ENCODE peak calls at places on chromosomes 1 and 21, in eight cellular contexts. One of them, this sample, is unnamed.

GRCh38 chr1:232968396-232968795 is 18.0 kb downstream of the NTPCR start:
- DNase-seq in fibroblast of mammary gland: no peak
- DNase-seq in cardiac muscle cell: no peak
- DNase-seq in IMR-90: no peak
- DNase-seq in keratinocyte: no peak
- DNase-seq in Panc1: no peak
- DNase-seq in left ventricle myocardium inferior: no peak
- DNase-seq in ovary: no peak
- DNase-seq in this sample: no peak

GRCh38 chr1:247360116-247360898 is 28.6 kb upstream of the ZNF496 start:
- DNase-seq in cardiac muscle cell: no peak
- DNase-seq in fibroblast of mammary gland: peak
- DNase-seq in keratinocyte: no peak
- DNase-seq in left ventricle myocardium inferior: no peak
- DNase-seq in ovary: no peak
- DNase-seq in IMR-90: no peak
- DNase-seq in Panc1: no peak
- DNase-seq in this sample: no peak

GRCh38 chr1:228363686-228364067 is 43.0 kb downstream of the TRIM11 start:
- DNase-seq in Panc1: no peak
- DNase-seq in IMR-90: no peak
- DNase-seq in cardiac muscle cell: no peak
- DNase-seq in left ventricle myocardium inferior: peak
- DNase-seq in keratinocyte: no peak
- DNase-seq in ovary: peak
- DNase-seq in fibroblast of mammary gland: no peak
- DNase-seq in this sample: no peak

GRCh38 chr1:94395748-94396309 is 22.4 kb upstream of the ABCD3 start:
- DNase-seq in keratinocyte: no peak
- DNase-seq in ovary: no peak
- DNase-seq in left ventricle myocardium inferior: no peak
- DNase-seq in fibroblast of mammary gland: no peak
- DNase-seq in cardiac muscle cell: no peak
- DNase-seq in Panc1: no peak
- DNase-seq in IMR-90: no peak
- DNase-seq in this sample: no peak

GRCh38 chr1:28886731-28887417 is 27.5 kb upstream of the EPB41 start:
- DNase-seq in fibroblast of mammary gland: peak
- DNase-seq in left ventricle myocardium inferior: peak
- DNase-seq in IMR-90: peak
- DNase-seq in keratinocyte: peak
- DNase-seq in cardiac muscle cell: peak
- DNase-seq in ovary: peak
- DNase-seq in Panc1: no peak
- DNase-seq in this sample: peak

GRCh38 chr21:18832081-18832670 is 428.6 kb upstream of the TMPRSS15 start:
- DNase-seq in keratinocyte: no peak
- DNase-seq in ovary: no peak
- DNase-seq in fibroblast of mammary gland: no peak
- DNase-seq in Panc1: no peak
- DNase-seq in left ventricle myocardium inferior: no peak
- DNase-seq in cardiac muscle cell: no peak
- DNase-seq in IMR-90: no peak
- DNase-seq in this sample: no peak

GRCh38 chr1:116508984-116509980 is 61.5 kb downstream of the CD58 start:
- DNase-seq in cardiac muscle cell: peak
- DNase-seq in IMR-90: peak
- DNase-seq in Panc1: peak
- DNase-seq in keratinocyte: peak
- DNase-seq in ovary: no peak
- DNase-seq in left ventricle myocardium inferior: no peak
- DNase-seq in fibroblast of mammary gland: peak
- DNase-seq in this sample: peak

GRCh38 chr1:54812801-54813478 is 11.8 kb upstream of the TTC22 start:
- DNase-seq in Panc1: no peak
- DNase-seq in ovary: no peak
- DNase-seq in left ventricle myocardium inferior: no peak
- DNase-seq in cardiac muscle cell: no peak
- DNase-seq in keratinocyte: no peak
- DNase-seq in fibroblast of mammary gland: no peak
- DNase-seq in IMR-90: no peak
- DNase-seq in this sample: peak

GRCh38 chr1:37471345-37472231 is 2.8 kb upstream of the ZC3H12A start:
- DNase-seq in fibroblast of mammary gland: peak
- DNase-seq in left ventricle myocardium inferior: peak
- DNase-seq in ovary: peak
- DNase-seq in keratinocyte: peak
- DNase-seq in IMR-90: peak
- DNase-seq in cardiac muscle cell: peak
- DNase-seq in Panc1: peak
- DNase-seq in this sample: no peak

GRCh38 chr1:27071049-27071416 is 58.4 kb upstream of the TENT5B start:
- DNase-seq in cardiac muscle cell: peak
- DNase-seq in fibroblast of mammary gland: peak
- DNase-seq in ovary: peak
- DNase-seq in IMR-90: peak
- DNase-seq in Panc1: no peak
- DNase-seq in keratinocyte: peak
- DNase-seq in left ventricle myocardium inferior: no peak
- DNase-seq in this sample: no peak

GRCh38 chr1:71743862-71744261 is 538.5 kb downstream of the NEGR1 start:
- DNase-seq in ovary: no peak
- DNase-seq in fibroblast of mammary gland: no peak
- DNase-seq in keratinocyte: no peak
- DNase-seq in cardiac muscle cell: no peak
- DNase-seq in left ventricle myocardium inferior: no peak
- DNase-seq in Panc1: no peak
- DNase-seq in IMR-90: no peak
- DNase-seq in this sample: no peak

GRCh38 chr1:160400646-160401486 is 502 bp downstream of the VANGL2 start:
- DNase-seq in Panc1: no peak
- DNase-seq in keratinocyte: no peak
- DNase-seq in fibroblast of mammary gland: no peak
- DNase-seq in IMR-90: no peak
- DNase-seq in cardiac muscle cell: no peak
- DNase-seq in left ventricle myocardium inferior: no peak
- DNase-seq in ovary: peak
- DNase-seq in this sample: no peak

GRCh38 chr21:18493420-18493819 is 89.8 kb upstream of the TMPRSS15 start:
- DNase-seq in IMR-90: no peak
- DNase-seq in keratinocyte: peak
- DNase-seq in Panc1: no peak
- DNase-seq in left ventricle myocardium inferior: no peak
- DNase-seq in fibroblast of mammary gland: peak
- DNase-seq in ovary: no peak
- DNase-seq in cardiac muscle cell: no peak
- DNase-seq in this sample: no peak

GRCh38 chr1:13813398-13814012 is 113.5 kb downstream of the PRDM2 start:
- DNase-seq in fibroblast of mammary gland: peak
- DNase-seq in IMR-90: no peak
- DNase-seq in ovary: peak
- DNase-seq in keratinocyte: no peak
- DNase-seq in left ventricle myocardium inferior: no peak
- DNase-seq in Panc1: no peak
- DNase-seq in cardiac muscle cell: peak
- DNase-seq in this sample: no peak

GRCh38 chr1:41662061-41662655 is 177.7 kb upstream of the EDN2 start:
- DNase-seq in fibroblast of mammary gland: peak
- DNase-seq in ovary: peak
- DNase-seq in cardiac muscle cell: peak
- DNase-seq in Panc1: no peak
- DNase-seq in keratinocyte: no peak
- DNase-seq in left ventricle myocardium inferior: peak
- DNase-seq in IMR-90: peak
- DNase-seq in this sample: peak
- TF ChIP-seq CTCF in fibroblast of mammary gland: no peak
- TF ChIP-seq CTCF in ovary: no peak
- TF ChIP-seq CTCF in cardiac muscle cell: no peak
- TF ChIP-seq CTCF in Panc1: no peak
- TF ChIP-seq CTCF in keratinocyte: no peak
- TF ChIP-seq CTCF in left ventricle myocardium inferior: no peak
- TF ChIP-seq CTCF in IMR-90: no peak
- TF ChIP-seq CTCF in this sample: no peak

GRCh38 chr1:158806909-158807601 is 24.1 kb upstream of the MNDA start:
- DNase-seq in IMR-90: no peak
- DNase-seq in cardiac muscle cell: peak
- DNase-seq in fibroblast of mammary gland: no peak
- DNase-seq in keratinocyte: no peak
- DNase-seq in left ventricle myocardium inferior: no peak
- DNase-seq in Panc1: no peak
- DNase-seq in ovary: no peak
- DNase-seq in this sample: no peak
- TF ChIP-seq CTCF in IMR-90: no peak
- TF ChIP-seq CTCF in cardiac muscle cell: no peak
- TF ChIP-seq CTCF in fibroblast of mammary gland: no peak
- TF ChIP-seq CTCF in keratinocyte: no peak
- TF ChIP-seq CTCF in left ventricle myocardium inferior: no peak
- TF ChIP-seq CTCF in Panc1: no peak
- TF ChIP-seq CTCF in ovary: no peak
- TF ChIP-seq CTCF in this sample: no peak

GRCh38 chr1:235329139-235329808 is 904 bp downstream of the GGPS1 start:
- DNase-seq in Panc1: peak
- DNase-seq in ovary: peak
- DNase-seq in IMR-90: peak
- DNase-seq in cardiac muscle cell: no peak
- DNase-seq in fibroblast of mammary gland: peak
- DNase-seq in left ventricle myocardium inferior: no peak
- DNase-seq in keratinocyte: no peak
- DNase-seq in this sample: peak
- TF ChIP-seq CTCF in Panc1: no peak
- TF ChIP-seq CTCF in ovary: no peak
- TF ChIP-seq CTCF in IMR-90: no peak
- TF ChIP-seq CTCF in cardiac muscle cell: peak
- TF ChIP-seq CTCF in fibroblast of mammary gland: no peak
- TF ChIP-seq CTCF in left ventricle myocardium inferior: no peak
- TF ChIP-seq CTCF in keratinocyte: peak
- TF ChIP-seq CTCF in this sample: peak

GRCh38 chr21:16455526-16455925 is 725.7 kb downstream of the USP25 start:
- DNase-seq in fibroblast of mammary gland: no peak
- DNase-seq in Panc1: no peak
- DNase-seq in cardiac muscle cell: no peak
- DNase-seq in left ventricle myocardium inferior: no peak
- DNase-seq in IMR-90: no peak
- DNase-seq in keratinocyte: no peak
- DNase-seq in ovary: no peak
- DNase-seq in this sample: no peak

GRCh38 chr21:16457498-16457897 is 727.7 kb downstream of the USP25 start:
- DNase-seq in IMR-90: no peak
- DNase-seq in keratinocyte: no peak
- DNase-seq in Panc1: no peak
- DNase-seq in fibroblast of mammary gland: no peak
- DNase-seq in ovary: no peak
- DNase-seq in left ventricle myocardium inferior: no peak
- DNase-seq in cardiac muscle cell: no peak
- DNase-seq in this sample: no peak

GRCh38 chr21:16455978-16456377 is 726.2 kb downstream of the USP25 start:
- DNase-seq in ovary: no peak
- DNase-seq in left ventricle myocardium inferior: no peak
- DNase-seq in fibroblast of mammary gland: peak
- DNase-seq in cardiac muscle cell: no peak
- DNase-seq in IMR-90: no peak
- DNase-seq in Panc1: no peak
- DNase-seq in keratinocyte: no peak
- DNase-seq in this sample: no peak

GRCh38 chr21:16454371-16454770 is 724.6 kb downstream of the USP25 start:
- DNase-seq in IMR-90: no peak
- DNase-seq in fibroblast of mammary gland: peak
- DNase-seq in keratinocyte: no peak
- DNase-seq in left ventricle myocardium inferior: no peak
- DNase-seq in cardiac muscle cell: peak
- DNase-seq in ovary: no peak
- DNase-seq in Panc1: no peak
- DNase-seq in this sample: no peak
- TF ChIP-seq CTCF in IMR-90: no peak
- TF ChIP-seq CTCF in fibroblast of mammary gland: peak
- TF ChIP-seq CTCF in keratinocyte: no peak
- TF ChIP-seq CTCF in left ventricle myocardium inferior: peak
- TF ChIP-seq CTCF in cardiac muscle cell: peak
- TF ChIP-seq CTCF in ovary: no peak
- TF ChIP-seq CTCF in Panc1: no peak
- TF ChIP-seq CTCF in this sample: no peak

This sample was measured in GM06990.